ENCODE peak calls at places on chromosomes 4 and X, in six cellular contexts. Q is A549, N is NB4, I is K562, S is HepG2, P is GM12878. T is an unnamed sample.

GRCh38 chr4:175531405-175532091 is 280.5 kb downstream of the GPM6A start:
- DNase-seq in Q (peak), N (no peak), I (no peak), S (no peak), P (no peak), T (no peak)

GRCh38 chr4:20773144-20773997 is 73.1 kb downstream of the PACRGL start:
- DNase-seq in Q (peak), N (peak), I (peak), S (peak), P (no peak), T (peak)

GRCh38 chrX:16743604-16744325 is 24.4 kb downstream of the SYAP1 start:
- DNase-seq in Q (no peak), N (no peak), I (no peak), S (no peak), P (no peak), T (no peak)

GRCh38 chr4:4719446-4719845 is 140.0 kb upstream of the MSX1 start:
- DNase-seq in Q (no peak), N (no peak), I (no peak), S (no peak), P (no peak), T (no peak)

GRCh38 chrX:39677585-39677984 is 420.2 kb downstream of the BCOR start:
- DNase-seq in Q (no peak), N (no peak), I (no peak), S (no peak), P (no peak), T (no peak)

GRCh38 chr4:67909910-67910905 is 26.4 kb upstream of the TMPRSS11D start:
- DNase-seq in Q (no peak), N (peak), I (peak), S (peak), P (no peak), T (peak)

GRCh38 chr4:99763635-99764101 is 53.0 kb upstream of the DAPP1 start:
- DNase-seq in Q (peak), N (peak), I (no peak), S (no peak), P (no peak), T (peak)

GRCh38 chr4:40228497-40229365 is 31.9 kb downstream of the RHOH start:
- DNase-seq in Q (no peak), N (no peak), I (peak), S (no peak), P (peak), T (no peak)

GRCh38 chr4:158169516-158169915 is 3.3 kb downstream of the GASK1B start:
- DNase-seq in Q (no peak), N (no peak), I (no peak), S (no peak), P (no peak), T (peak)

GRCh38 chrX:57918750-57919436 is 8.6 kb upstream of the ZXDA start:
- DNase-seq in Q (no peak), N (peak), I (no peak), S (peak), P (no peak), T (peak)

GRCh38 chrX:139724626-139725025 is 16.7 kb upstream of the MCF2 start:
- DNase-seq in Q (no peak), N (no peak), I (no peak), S (no peak), P (no peak), T (no peak)

GRCh38 chr4:152697284-152698011 is 17.7 kb upstream of the TMEM154 start:
- DNase-seq in Q (no peak), N (no peak), I (no peak), S (no peak), P (no peak), T (no peak)

GRCh38 chr4:189656551-189657165 is 284.0 kb upstream of the FRG1 start:
- DNase-seq in Q (no peak), N (no peak), I (no peak), S (no peak), P (no peak), T (no peak)

GRCh38 chrX:53239474-53239873 is 14.5 kb upstream of the KDM5C start:
- DNase-seq in Q (peak), N (peak), I (no peak), S (peak), P (no peak), T (no peak)

GRCh38 chr4:53161475-53162423 is 204.1 kb downstream of the SCFD2 start:
- DNase-seq in Q (no peak), N (no peak), I (no peak), S (no peak), P (no peak), T (no peak)

GRCh38 chrX:136620780-136621179 is 27.2 kb upstream of the CD40LG start:
- DNase-seq in Q (no peak), N (no peak), I (no peak), S (no peak), P (no peak), T (no peak)

GRCh38 chr4:54571293-54571723 is 86.4 kb upstream of the KIT start:
- DNase-seq in Q (no peak), N (no peak), I (peak), S (no peak), P (no peak), T (no peak)
- TF ChIP-seq MYC in Q (no peak), N (no peak), I (peak), S (no peak), P (no peak), T (no peak)

DNA sequence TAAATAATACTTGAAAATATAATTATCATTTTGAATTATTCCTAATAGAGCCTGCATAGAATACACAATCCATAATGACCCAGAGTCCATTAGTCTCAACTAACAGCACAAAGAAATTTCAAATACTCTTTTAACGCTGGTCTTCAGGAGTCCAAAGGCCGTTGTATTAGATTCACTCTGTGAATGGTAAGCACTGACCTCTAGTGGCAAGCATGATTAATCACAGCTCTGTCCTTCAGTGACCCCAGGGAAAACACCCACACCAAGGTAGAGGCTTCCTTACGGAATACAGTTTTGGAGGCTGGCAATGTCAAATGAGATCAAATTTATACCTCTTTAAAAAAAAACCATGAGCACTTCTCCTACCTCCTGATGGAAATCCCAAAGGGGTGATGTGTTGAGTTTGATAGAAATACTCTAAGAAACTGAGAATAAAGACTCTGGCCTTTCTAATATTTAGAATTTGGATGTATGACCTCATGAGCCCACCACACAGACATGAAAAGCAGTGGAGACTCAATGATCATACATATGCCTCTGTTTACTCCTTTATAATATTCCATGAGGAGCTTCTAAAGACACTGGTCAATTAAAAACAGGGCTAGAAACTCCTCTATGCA is 147.2 kb upstream of the DKK2 start:
- DNase-seq in Q (peak), N (peak), I (peak), S (peak), P (peak), T (peak)
- TF ChIP-seq MAX in Q (no peak), N (no peak), I (no peak), S (no peak), P (no peak), T (no peak)

DNA sequence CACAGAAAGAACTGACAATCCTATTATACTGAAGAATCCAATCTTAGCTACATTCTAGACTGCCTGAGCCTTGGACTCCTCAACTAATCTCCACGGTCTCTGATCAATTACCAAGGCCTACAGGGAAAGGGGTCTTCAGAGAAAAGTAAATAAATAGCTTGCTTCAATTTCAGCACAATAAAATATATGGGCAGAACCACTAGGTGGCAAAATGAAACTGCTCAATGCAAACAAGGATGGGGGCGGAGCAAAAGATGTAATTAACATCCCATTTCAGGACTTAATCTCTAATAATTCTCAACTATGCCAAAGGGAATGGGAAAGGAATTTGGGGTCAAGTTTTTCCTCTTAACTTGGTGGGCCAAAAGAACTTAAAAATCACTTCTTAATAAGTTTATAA is 78.4 kb upstream of the MAP3K15 start:
- DNase-seq in Q (peak), N (peak), I (peak), S (peak), P (no peak), T (peak)
- TF ChIP-seq MYC in Q (no peak), N (no peak), I (no peak), S (no peak), P (no peak), T (no peak)

DNA sequence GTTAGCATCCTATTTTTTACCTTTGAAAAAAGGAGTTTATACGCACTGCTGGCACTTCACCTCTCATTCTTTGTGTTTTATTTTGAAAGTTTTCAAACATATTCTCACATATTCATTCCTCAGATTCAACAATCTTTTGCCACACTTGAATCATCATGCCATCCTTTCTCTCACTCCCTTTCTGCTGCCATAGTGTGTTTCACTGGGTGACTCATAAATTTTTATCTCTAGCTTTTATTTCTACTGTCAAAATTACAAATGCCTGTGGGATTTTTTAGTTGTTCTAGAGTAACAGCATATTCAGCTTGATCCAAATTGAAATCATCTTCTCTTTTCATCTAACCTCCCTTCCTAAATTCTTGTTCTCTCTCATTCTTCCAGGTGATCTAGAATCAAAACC is 28.0 kb downstream of the MFSD8 start:
- DNase-seq in Q (no peak), N (no peak), I (no peak), S (no peak), P (no peak), T (no peak)
- TF ChIP-seq MAX in Q (no peak), N (no peak), I (no peak), S (no peak), P (no peak), T (no peak)

DNA sequence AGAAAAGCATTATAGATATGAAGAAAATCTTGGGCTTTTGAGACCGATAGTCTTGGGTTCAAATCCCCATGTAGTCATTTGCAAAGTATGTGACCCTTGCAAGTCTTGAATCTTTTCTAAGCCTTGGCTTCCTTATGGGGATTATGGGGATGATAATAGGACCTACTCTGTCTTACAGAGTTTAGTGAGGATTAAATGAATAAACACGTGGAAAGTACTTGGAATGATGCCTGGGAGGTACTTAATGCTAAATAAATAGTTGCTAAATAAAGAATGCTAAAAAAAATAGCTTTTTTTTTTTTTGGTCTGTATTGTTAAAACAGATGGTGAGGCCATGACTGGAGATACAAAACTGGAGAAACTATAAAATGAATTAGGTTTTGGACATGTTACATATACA is 292.7 kb downstream of the GPAT3 start:
- DNase-seq in Q (no peak), N (no peak), I (no peak), S (no peak), P (no peak), T (no peak)
- TF ChIP-seq MYC in Q (no peak), N (no peak), I (no peak), S (no peak), P (no peak), T (no peak)